ENCODE peak calls at places on chromosomes 7 and 10, in eight cellular contexts. One of them, this sample, is unnamed.

GRCh38 chr10:111093741-111094380 is 17.0 kb downstream of the ADRA2A start:
- DNase-seq in T-helper 9 cell: no peak
- DNase-seq in NCI-H1105: no peak
- DNase-seq in amniotic stem cell: no peak
- DNase-seq in stimulated activated naive CD4-positive, alpha-beta T cell: no peak
- DNase-seq in fibroblast of pulmonary artery: peak
- DNase-seq in AML-193: no peak
- DNase-seq in anterior cingulate cortex: no peak
- DNase-seq in this sample: no peak

GRCh38 chr7:50182734-50183133 is 89.7 kb upstream of the ZPBP start:
- DNase-seq in anterior cingulate cortex: no peak
- DNase-seq in T-helper 9 cell: no peak
- DNase-seq in amniotic stem cell: no peak
- DNase-seq in fibroblast of pulmonary artery: no peak
- DNase-seq in AML-193: peak
- DNase-seq in stimulated activated naive CD4-positive, alpha-beta T cell: no peak
- DNase-seq in NCI-H1105: no peak
- DNase-seq in this sample: no peak

GRCh38 chr10:76303682-76304316 is 872.4 kb downstream of the LRMDA start:
- DNase-seq in stimulated activated naive CD4-positive, alpha-beta T cell: no peak
- DNase-seq in AML-193: peak
- DNase-seq in T-helper 9 cell: no peak
- DNase-seq in fibroblast of pulmonary artery: peak
- DNase-seq in anterior cingulate cortex: peak
- DNase-seq in NCI-H1105: peak
- DNase-seq in amniotic stem cell: peak
- DNase-seq in this sample: peak

GRCh38 chr10:73339436-73339835 is 19.2 kb downstream of the CFAP70 start:
- DNase-seq in anterior cingulate cortex: peak
- DNase-seq in amniotic stem cell: no peak
- DNase-seq in stimulated activated naive CD4-positive, alpha-beta T cell: no peak
- DNase-seq in AML-193: no peak
- DNase-seq in T-helper 9 cell: no peak
- DNase-seq in fibroblast of pulmonary artery: no peak
- DNase-seq in NCI-H1105: no peak
- DNase-seq in this sample: no peak

GRCh38 chr7:132122901-132123300 is 453.4 kb downstream of the PLXNA4 start:
- DNase-seq in anterior cingulate cortex: no peak
- DNase-seq in stimulated activated naive CD4-positive, alpha-beta T cell: no peak
- DNase-seq in amniotic stem cell: no peak
- DNase-seq in NCI-H1105: no peak
- DNase-seq in T-helper 9 cell: no peak
- DNase-seq in AML-193: no peak
- DNase-seq in fibroblast of pulmonary artery: no peak
- DNase-seq in this sample: no peak

GRCh38 chr10:27541728-27542285 is 37.7 kb downstream of the RAB18 start:
- DNase-seq in fibroblast of pulmonary artery: no peak
- DNase-seq in stimulated activated naive CD4-positive, alpha-beta T cell: no peak
- DNase-seq in anterior cingulate cortex: no peak
- DNase-seq in T-helper 9 cell: peak
- DNase-seq in amniotic stem cell: no peak
- DNase-seq in AML-193: no peak
- DNase-seq in NCI-H1105: no peak
- DNase-seq in this sample: no peak

GRCh38 chr7:158061031-158061630 is 526.5 kb downstream of the PTPRN2 start:
- DNase-seq in NCI-H1105: no peak
- DNase-seq in fibroblast of pulmonary artery: no peak
- DNase-seq in anterior cingulate cortex: no peak
- DNase-seq in AML-193: no peak
- DNase-seq in stimulated activated naive CD4-positive, alpha-beta T cell: no peak
- DNase-seq in T-helper 9 cell: no peak
- DNase-seq in amniotic stem cell: no peak
- DNase-seq in this sample: no peak

GRCh38 chr10:3887885-3888476 is 103.0 kb upstream of the KLF6 start:
- DNase-seq in NCI-H1105: no peak
- DNase-seq in T-helper 9 cell: peak
- DNase-seq in fibroblast of pulmonary artery: peak
- DNase-seq in stimulated activated naive CD4-positive, alpha-beta T cell: no peak
- DNase-seq in AML-193: no peak
- DNase-seq in amniotic stem cell: peak
- DNase-seq in anterior cingulate cortex: no peak
- DNase-seq in this sample: no peak

GRCh38 chr10:94889123-94889522 is 49.3 kb upstream of the CYP2C9 start:
- DNase-seq in stimulated activated naive CD4-positive, alpha-beta T cell: no peak
- DNase-seq in anterior cingulate cortex: no peak
- DNase-seq in NCI-H1105: no peak
- DNase-seq in fibroblast of pulmonary artery: no peak
- DNase-seq in AML-193: no peak
- DNase-seq in T-helper 9 cell: no peak
- DNase-seq in amniotic stem cell: no peak
- DNase-seq in this sample: no peak

GRCh38 chr10:67784584-67784983 is 53.4 kb downstream of the DNAJC12 start:
- DNase-seq in anterior cingulate cortex: no peak
- DNase-seq in stimulated activated naive CD4-positive, alpha-beta T cell: no peak
- DNase-seq in fibroblast of pulmonary artery: peak
- DNase-seq in AML-193: no peak
- DNase-seq in T-helper 9 cell: no peak
- DNase-seq in NCI-H1105: no peak
- DNase-seq in amniotic stem cell: no peak
- DNase-seq in this sample: no peak

GRCh38 chr7:101795461-101795860 is 22.0 kb upstream of the CUX1 start:
- DNase-seq in amniotic stem cell: no peak
- DNase-seq in fibroblast of pulmonary artery: no peak
- DNase-seq in AML-193: no peak
- DNase-seq in stimulated activated naive CD4-positive, alpha-beta T cell: no peak
- DNase-seq in anterior cingulate cortex: no peak
- DNase-seq in NCI-H1105: no peak
- DNase-seq in T-helper 9 cell: no peak
- DNase-seq in this sample: no peak

GRCh38 chr7:73822319-73823173 is 8.2 kb upstream of the CLDN4 start:
- DNase-seq in fibroblast of pulmonary artery: peak
- DNase-seq in T-helper 9 cell: no peak
- DNase-seq in AML-193: no peak
- DNase-seq in anterior cingulate cortex: no peak
- DNase-seq in stimulated activated naive CD4-positive, alpha-beta T cell: no peak
- DNase-seq in amniotic stem cell: peak
- DNase-seq in NCI-H1105: no peak
- DNase-seq in this sample: no peak

This sample was measured in A673.